ENCODE peak calls at places on chromosome 13, in eight cellular contexts. O, J, R, T, B, E, D and P are unnamed samples. For H3K4me1, the result is how much of the 10 kb centered on the place peaks cover.

GRCh38 chr13:29539866-29540265 is 55.6 kb downstream of the SLC7A1 start:
- DNase-seq in O (no peak), J (no peak), R (no peak), T (no peak), B (no peak), E (no peak), D (no peak), P (no peak)

GRCh38 chr13:50208826-50209335 is 193.6 kb downstream of the KCNRG start:
- DNase-seq in O (peak), J (peak), R (peak), T (peak), B (no peak), E (no peak), D (peak), P (no peak)

GRCh38 chr13:81388400-81388799 is 1047.5 kb upstream of the SPRY2 start:
- DNase-seq in O (no peak), J (no peak), R (no peak), T (no peak), B (no peak), E (no peak), D (no peak), P (no peak)

GRCh38 chr13:27813826-27814225 is 21.5 kb downstream of the GSX1 start:
- DNase-seq in O (no peak), J (no peak), R (no peak), T (no peak), B (no peak), E (no peak), D (no peak), P (no peak)

GRCh38 chr13:110137677-110138008 is 169.3 kb downstream of the COL4A1 start:
- DNase-seq in O (peak), J (no peak), R (peak), T (peak), B (no peak), E (no peak), D (peak), P (peak)

GRCh38 chr13:101709952-101710351 is 257.5 kb downstream of the ITGBL1 start:
- DNase-seq in O (no peak), J (no peak), R (no peak), T (no peak), B (no peak), E (no peak), D (no peak), P (no peak)

GRCh38 chr13:48595330-48596127 is 58.2 kb upstream of the CYSLTR2 start:
- DNase-seq in O (peak), J (no peak), R (peak), T (peak), B (peak), E (no peak), D (peak), P (peak)

GRCh38 chr13:110989331-110989730 is 74.5 kb upstream of the ANKRD10 start:
- DNase-seq in O (no peak), J (no peak), R (no peak), T (no peak), B (no peak), E (no peak), D (no peak), P (no peak)

GRCh38 chr13:108855737-108856387 is 226.5 kb downstream of the MYO16 start:
- DNase-seq in O (no peak), J (no peak), R (no peak), T (no peak), B (no peak), E (no peak), D (no peak), P (no peak)

GRCh38 chr13:71252191-71252704 is 614.8 kb downstream of the DACH1 start:
- DNase-seq in O (peak), J (no peak), R (no peak), T (no peak), B (no peak), E (no peak), D (no peak), P (no peak)

GRCh38 chr13:85974604-85975366 is 175.6 kb upstream of the SLITRK6 start:
- DNase-seq in O (peak), J (no peak), R (no peak), T (no peak), B (no peak), E (no peak), D (no peak), P (no peak)

GRCh38 chr13:109818136-109818535 is 31.8 kb upstream of the IRS2 start:
- DNase-seq in O (no peak), J (no peak), R (no peak), T (no peak), B (no peak), E (no peak), D (no peak), P (no peak)

GRCh38 chr13:110689711-110690110 is 16.2 kb downstream of the CARS2 start:
- DNase-seq in O (no peak), J (no peak), R (no peak), T (no peak), B (no peak), E (no peak), D (no peak), P (no peak)

GRCh38 chr13:55160911-55161310 is 1979.8 kb upstream of the PRR20A start:
- DNase-seq in O (no peak), J (no peak), R (no peak), T (no peak), B (no peak), E (no peak), D (no peak), P (no peak)

GRCh38 chr13:97226788-97227627 is 4.9 kb downstream of the MBNL2 start:
- DNase-seq in O (peak), J (no peak), R (no peak), T (no peak), B (peak), E (no peak), D (no peak), P (no peak)

GRCh38 chr13:75936791-75937190 is 300.7 kb downstream of the LMO7 start:
- DNase-seq in O (no peak), J (no peak), R (no peak), T (no peak), B (no peak), E (no peak), D (no peak), P (no peak)

GRCh38 chr13:47175172-47175806 is 278.4 kb upstream of the HTR2A start:
- DNase-seq in O (peak), J (no peak), R (no peak), T (no peak), B (no peak), E (no peak), D (no peak), P (no peak)

GRCh38 chr13:53601181-53601580 is 572.6 kb downstream of the OLFM4 start:
- DNase-seq in O (no peak), J (no peak), R (no peak), T (no peak), B (no peak), E (no peak), D (no peak), P (no peak)

GRCh38 chr13:75372517-75372916 is 109.5 kb downstream of the TBC1D4 start:
- DNase-seq in O (peak), J (no peak), R (no peak), T (no peak), B (no peak), E (peak), D (peak), P (no peak)

GRCh38 chr13:62631614-62632013 is 1216.0 kb upstream of the PCDH20 start:
- DNase-seq in O (no peak), J (no peak), R (no peak), T (no peak), B (no peak), E (peak), D (no peak), P (no peak)

GRCh38 chr13:29589967-29590366 is 5.5 kb downstream of the SLC7A1 start:
- DNase-seq in O (no peak), J (no peak), R (no peak), T (no peak), B (no peak), E (no peak), D (no peak), P (no peak)

GRCh38 chr13:46982856-46983582 is 86.2 kb upstream of the HTR2A start:
- DNase-seq in O (no peak), J (no peak), R (no peak), T (no peak), B (no peak), E (no peak), D (no peak), P (no peak)

GRCh38 chr13:74246398-74246975 is 112.3 kb upstream of the KLF12 start:
- DNase-seq in O (peak), J (no peak), R (no peak), T (no peak), B (no peak), E (no peak), D (peak), P (no peak)

GRCh38 chr13:82719987-82720386 is 1162.3 kb downstream of the SLITRK1 start:
- DNase-seq in O (no peak), J (no peak), R (no peak), T (no peak), B (no peak), E (no peak), D (no peak), P (no peak)

GRCh38 chr13:99442273-99442895 is 58.9 kb upstream of the TM9SF2 start:
- DNase-seq in O (peak), J (no peak), R (no peak), T (no peak), B (no peak), E (peak), D (peak), P (peak)

GRCh38 chr13:94173312-94173854 is 306.1 kb downstream of the DCT start:
- DNase-seq in O (no peak), J (no peak), R (no peak), T (no peak), B (no peak), E (no peak), D (no peak), P (no peak)

GRCh38 chr13:77002590-77003190 is 10.8 kb downstream of the CLN5 start:
- DNase-seq in O (peak), J (no peak), R (no peak), T (no peak), B (no peak), E (no peak), D (no peak), P (peak)

GRCh38 chr13:54709546-54709945 is 1680.9 kb downstream of the OLFM4 start:
- DNase-seq in O (no peak), J (no peak), R (no peak), T (no peak), B (no peak), E (no peak), D (no peak), P (no peak)

GRCh38 chr13:95106562-95106961 is 194.7 kb downstream of the ABCC4 start:
- DNase-seq in O (peak), J (no peak), R (no peak), T (no peak), B (no peak), E (no peak), D (no peak), P (no peak)

DNA sequence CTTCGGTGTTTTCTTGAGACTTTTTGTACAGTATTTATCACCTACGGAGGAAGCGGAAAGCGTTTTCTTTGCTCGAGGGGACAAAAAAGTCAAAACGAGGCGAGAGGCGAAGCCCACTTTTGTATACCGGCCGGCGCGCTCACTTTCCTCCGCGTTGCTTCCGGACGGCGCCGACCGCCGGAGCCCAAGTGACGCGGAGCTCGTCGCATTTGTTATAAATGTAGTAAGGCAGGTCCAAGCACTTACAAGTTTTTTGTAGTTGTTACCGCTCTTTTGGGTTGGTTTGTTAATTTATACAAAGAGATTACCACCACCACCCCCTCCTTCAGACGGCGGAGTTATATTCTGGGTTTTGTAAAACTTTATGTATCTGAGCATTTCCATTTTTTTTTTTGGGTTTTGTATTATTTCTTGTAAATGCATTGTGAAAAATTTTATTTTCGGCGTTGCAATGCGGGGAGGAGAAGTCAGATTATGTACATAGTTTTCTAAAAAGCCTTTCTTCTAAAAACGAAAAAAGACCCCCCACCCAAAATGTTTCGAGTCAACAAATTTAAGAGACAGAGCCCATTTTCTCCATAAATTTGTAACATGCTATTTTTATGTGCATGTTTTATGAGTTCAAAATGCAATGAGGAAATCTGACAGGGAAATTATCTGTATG is 2.2 kb downstream of the SOX1 start:
- DNase-seq in O (no peak), J (no peak), R (no peak), T (no peak), B (no peak), E (no peak), D (no peak), P (no peak)
- H3K4me1 ChIP-seq in O (under half), J (under half), R (under half), T (under half), B (under half), E (under half), D (under half), P (under half)

DNA sequence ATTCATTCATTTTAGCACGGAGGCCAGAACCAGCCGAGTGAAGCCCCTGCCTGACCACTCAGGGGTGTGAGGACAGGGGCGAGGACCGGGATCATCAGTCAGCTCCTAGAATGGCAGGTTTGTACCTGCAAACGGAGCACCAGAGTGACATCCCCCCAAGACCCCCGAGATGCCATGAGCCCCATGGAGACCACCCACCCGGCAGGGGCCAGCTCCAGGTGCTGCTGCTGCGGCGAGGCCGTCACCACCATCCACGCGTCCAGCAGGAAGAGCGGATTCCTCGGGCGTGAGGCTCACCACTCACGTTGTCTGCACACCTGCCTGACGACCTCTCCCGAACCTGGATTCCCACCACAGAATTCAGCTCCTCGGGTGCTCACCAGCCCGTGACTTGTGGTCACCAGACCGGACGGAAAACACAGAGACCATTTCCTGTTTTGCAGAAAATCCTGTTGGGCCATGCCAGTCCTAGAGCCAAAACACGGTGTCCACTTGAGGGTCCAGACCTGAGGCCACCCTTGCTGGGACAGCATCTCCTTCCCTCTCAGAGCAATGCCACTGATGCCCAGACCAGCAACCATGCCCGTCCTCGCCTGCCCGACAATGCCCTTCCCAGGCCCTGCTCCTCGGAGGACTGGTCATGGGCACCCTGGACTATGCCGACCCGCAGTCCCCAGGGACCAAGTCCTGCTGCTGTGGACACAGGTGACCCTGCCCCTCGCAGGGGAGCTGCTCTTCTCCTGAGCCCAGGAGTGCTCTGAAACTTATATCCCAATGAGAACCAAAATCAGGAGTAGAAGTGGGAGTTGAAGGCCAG is 74.2 kb downstream of the RASA3 start:
- DNase-seq in O (no peak), J (no peak), R (no peak), T (peak), B (no peak), E (no peak), D (no peak), P (no peak)
- H3K4me1 ChIP-seq in O (under half), J (under half), R (under half), T (under half), B (under half), E (under half), D (under half), P (under half)

GRCh38 chr13:33125821-33126570 is 109.8 kb downstream of the KL start:
- DNase-seq in O (peak), J (peak), R (peak), T (peak), B (no peak), E (peak), D (peak), P (peak)
- H3K4me1 ChIP-seq in O (under half), J (under half), R (under half), T (under half), B (under half), E (half or more), D (under half), P (under half)

GRCh38 chr13:40058757-40059236 is 403.3 kb downstream of the COG6 start:
- DNase-seq in O (peak), J (no peak), R (no peak), T (no peak), B (no peak), E (no peak), D (no peak), P (no peak)

GRCh38 chr13:40059540-40060232 is 404.2 kb downstream of the COG6 start:
- DNase-seq in O (peak), J (no peak), R (no peak), T (no peak), B (no peak), E (no peak), D (no peak), P (no peak)

GRCh38 chr13:40060318-40061007 is 405.0 kb downstream of the COG6 start:
- DNase-seq in O (peak), J (no peak), R (peak), T (peak), B (no peak), E (no peak), D (peak), P (no peak)

GRCh38 chr13:40053401-40053800 is 397.9 kb downstream of the COG6 start:
- DNase-seq in O (no peak), J (no peak), R (no peak), T (no peak), B (no peak), E (no peak), D (no peak), P (no peak)

GRCh38 chr13:40057228-40057627 is 401.8 kb downstream of the COG6 start:
- DNase-seq in O (no peak), J (no peak), R (no peak), T (no peak), B (no peak), E (no peak), D (no peak), P (no peak)
- H3K4me1 ChIP-seq in O (under half), J (under half), R (under half), T (under half), B (under half), E (under half), D (under half), P (under half)